ENCODE peak calls at places on chromosomes 1 and 21, in six cellular contexts. One of them, this sample, is unnamed.

GRCh38 chr21:38913120-38913975 is 107.6 kb downstream of the ETS2 start:
- DNase-seq in NCI-H2081: peak
- DNase-seq in lower leg skin: peak
- DNase-seq in ascending aorta: no peak
- DNase-seq in CD8-positive, alpha-beta T cell: no peak
- DNase-seq in NCI-H187: peak
- DNase-seq in this sample: no peak

GRCh38 chr1:187203257-187203656 is 374.5 kb downstream of the PLA2G4A start:
- DNase-seq in ascending aorta: no peak
- DNase-seq in CD8-positive, alpha-beta T cell: no peak
- DNase-seq in lower leg skin: no peak
- DNase-seq in NCI-H2081: no peak
- DNase-seq in NCI-H187: no peak
- DNase-seq in this sample: no peak

GRCh38 chr1:38204698-38205097 is 158.1 kb upstream of the POU3F1 start:
- DNase-seq in lower leg skin: no peak
- DNase-seq in NCI-H2081: no peak
- DNase-seq in CD8-positive, alpha-beta T cell: no peak
- DNase-seq in NCI-H187: no peak
- DNase-seq in ascending aorta: no peak
- DNase-seq in this sample: no peak

GRCh38 chr1:55055084-55055882 is 15.9 kb downstream of the PCSK9 start:
- DNase-seq in ascending aorta: no peak
- DNase-seq in NCI-H187: no peak
- DNase-seq in NCI-H2081: no peak
- DNase-seq in CD8-positive, alpha-beta T cell: no peak
- DNase-seq in lower leg skin: peak
- DNase-seq in this sample: no peak

GRCh38 chr1:156766288-156767100 is 841 bp upstream of the PRCC start:
- DNase-seq in lower leg skin: peak
- DNase-seq in ascending aorta: no peak
- DNase-seq in NCI-H2081: no peak
- DNase-seq in CD8-positive, alpha-beta T cell: no peak
- DNase-seq in NCI-H187: no peak
- DNase-seq in this sample: peak

GRCh38 chr1:168408531-168409242 is 128.0 kb downstream of the TBX19 start:
- DNase-seq in NCI-H2081: no peak
- DNase-seq in CD8-positive, alpha-beta T cell: peak
- DNase-seq in lower leg skin: no peak
- DNase-seq in NCI-H187: no peak
- DNase-seq in ascending aorta: no peak
- DNase-seq in this sample: no peak

GRCh38 chr1:214584805-214585766 is 17.9 kb upstream of the CENPF start:
- DNase-seq in ascending aorta: no peak
- DNase-seq in NCI-H187: no peak
- DNase-seq in NCI-H2081: no peak
- DNase-seq in lower leg skin: no peak
- DNase-seq in CD8-positive, alpha-beta T cell: no peak
- DNase-seq in this sample: no peak

GRCh38 chr1:47507921-47508894 is 70.4 kb downstream of the FOXD2 start:
- DNase-seq in NCI-H2081: peak
- DNase-seq in NCI-H187: no peak
- DNase-seq in CD8-positive, alpha-beta T cell: no peak
- DNase-seq in ascending aorta: no peak
- DNase-seq in lower leg skin: peak
- DNase-seq in this sample: no peak

GRCh38 chr1:18927654-18928272 is 25.4 kb upstream of the ALDH4A1 start:
- DNase-seq in ascending aorta: no peak
- DNase-seq in CD8-positive, alpha-beta T cell: peak
- DNase-seq in lower leg skin: no peak
- DNase-seq in NCI-H187: no peak
- DNase-seq in NCI-H2081: no peak
- DNase-seq in this sample: peak